ENCODE peak calls at places on chromosomes 11 and 22, in four cellular contexts. N, Q, P and J are unnamed samples. For H3K4me1 and H3K27me3, the result is how much of the 10 kb centered on the place peaks cover.

GRCh38 chr11:47187723-47188122 is 1.5 kb upstream of the PACSIN3 start:
- DNase-seq in N (no peak), Q (no peak), P (peak), J (no peak)

GRCh38 chr22:30754971-30755759 is 60.5 kb downstream of the OSBP2 start:
- DNase-seq in N (peak), Q (no peak), P (peak), J (no peak)

GRCh38 chr22:26589367-26589844 is 526 bp downstream of the TPST2 start:
- DNase-seq in N (peak), Q (no peak), P (peak), J (peak)

GRCh38 chr22:44412136-44412731 is 85.8 kb downstream of the RTL6 start:
- DNase-seq in N (no peak), Q (no peak), P (no peak), J (peak)

GRCh38 chr11:34427171-34427805 is 11.4 kb upstream of the CAT start:
- DNase-seq in N (no peak), Q (no peak), P (no peak), J (no peak)

GRCh38 chr11:118448294-118448693 is 12.0 kb downstream of the KMT2A start:
- DNase-seq in N (no peak), Q (no peak), P (no peak), J (no peak)

GRCh38 chr22:35450824-35451541 is 51.0 kb downstream of the MCM5 start:
- DNase-seq in N (no peak), Q (no peak), P (no peak), J (no peak)

GRCh38 chr11:67303989-67304411 is 670 bp downstream of the SSH3 start:
- DNase-seq in N (peak), Q (no peak), P (peak), J (peak)

GRCh38 chr11:18204220-18204619 is 31.6 kb downstream of the MRGPRX4 start:
- DNase-seq in N (no peak), Q (no peak), P (no peak), J (no peak)

GRCh38 chr11:44780940-44781631 is 54.3 kb downstream of the TSPAN18 start:
- DNase-seq in N (no peak), Q (no peak), P (peak), J (no peak)

GRCh38 chr11:77127969-77128691 is at the start of gene MYO7A:
- DNase-seq in N (peak), Q (no peak), P (peak), J (peak)

GRCh38 chr11:8333431-8334401 is 70.0 kb upstream of the LMO1 start:
- DNase-seq in N (no peak), Q (no peak), P (no peak), J (no peak)
- TF ChIP-seq CTCF in N (no peak), Q (no peak), P (no peak), J (no peak)

GRCh38 chr11:96159968-96160367 is 183.0 kb downstream of the MAML2 start:
- DNase-seq in N (no peak), Q (no peak), P (no peak), J (no peak)
- H3K4me1 ChIP-seq in N (under half), Q (half or more), P (under half), J (under half)

GRCh38 chr11:1161410-1162152 is 3.8 kb downstream of the MUC5AC start:
- DNase-seq in N (no peak), Q (no peak), P (no peak), J (peak)
- H3K27me3 ChIP-seq in N (under half), Q (under half), P (under half), J (half or more)

DNA sequence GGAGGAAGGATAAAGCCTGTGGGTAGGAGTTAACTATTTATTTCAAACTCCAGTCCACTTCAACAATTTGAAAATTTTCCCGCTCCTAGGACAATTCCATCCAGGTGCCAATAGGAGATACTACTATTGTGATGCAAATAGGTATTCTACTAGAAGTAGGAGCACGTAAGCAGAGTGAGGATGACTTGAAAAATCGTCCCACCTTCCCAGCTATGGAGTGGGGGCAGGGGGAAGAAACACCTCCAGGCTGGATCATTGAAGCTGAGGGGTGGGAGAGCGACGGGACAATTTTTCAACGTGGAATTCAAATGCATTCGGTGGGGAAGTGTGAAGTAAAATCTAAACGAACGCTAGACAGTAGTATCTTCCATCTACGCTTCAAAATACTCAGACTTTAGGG is 612 bp upstream of the ARHGAP42 start:
- DNase-seq in N (no peak), Q (no peak), P (no peak), J (no peak)
- TF ChIP-seq CTCF in N (no peak), Q (no peak), P (no peak), J (no peak)

DNA sequence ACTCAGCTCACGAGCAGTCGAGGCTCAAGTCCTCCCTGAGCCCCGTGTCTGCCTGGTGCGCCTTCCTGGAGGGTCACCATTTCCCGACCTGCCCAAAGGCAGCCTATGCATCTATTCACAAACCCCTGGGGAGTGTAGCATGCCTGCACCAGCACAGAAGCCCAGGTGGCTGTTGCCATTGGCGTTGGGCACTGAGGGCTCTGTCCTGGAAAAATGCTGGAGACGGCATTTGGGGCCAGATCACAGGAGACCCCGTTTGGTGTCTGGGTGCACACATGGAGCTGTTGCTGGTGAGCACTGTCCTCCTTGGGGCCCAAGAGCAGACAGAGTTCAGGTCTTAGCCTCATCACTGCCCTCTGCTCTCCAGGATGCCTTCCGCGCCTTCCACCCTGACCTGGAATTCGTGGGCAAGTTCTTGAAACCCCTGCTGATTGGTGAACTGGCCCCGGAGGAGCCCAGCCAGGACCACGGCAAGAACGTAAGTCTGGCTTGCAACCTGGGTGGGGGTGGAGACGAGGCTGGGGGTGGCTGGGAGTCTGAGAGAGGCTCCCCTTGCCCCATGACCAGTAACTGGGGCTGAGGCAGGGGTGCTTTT is 9.4 kb downstream of the FADS2 start:
- DNase-seq in N (no peak), Q (no peak), P (no peak), J (no peak)
- H3K4me1 ChIP-seq in N (under half), Q (under half), P (under half), J (under half)